ENCODE peak calls at places on chromosomes 2 and 18, in five cellular contexts. A is lung, Q is H7, R is brain microvascular endothelial cell, K is activated T-cell treated with anti-CD3 and anti-CD28 coated beads for 1 hour. E is an unnamed sample.

GRCh38 chr18:51433881-51434280 is 236.4 kb upstream of the MEX3C start:
- DNase-seq in A (no peak), Q (no peak), R (no peak), K (no peak), E (no peak)

GRCh38 chr2:205133544-205133943 is 548.8 kb upstream of the NRP2 start:
- DNase-seq in A (peak), Q (no peak), R (no peak), K (no peak), E (no peak)

GRCh38 chr2:67880291-67880761 is 182.5 kb downstream of the C1D start:
- DNase-seq in A (no peak), Q (no peak), R (peak), K (no peak), E (no peak)

GRCh38 chr18:5197032-5197434 is at the start of gene AKAIN1:
- DNase-seq in A (no peak), Q (peak), R (peak), K (no peak), E (no peak)

GRCh38 chr2:107809835-107810234 is 16.9 kb upstream of the RGPD4 start:
- DNase-seq in A (no peak), Q (no peak), R (no peak), K (no peak), E (no peak)

GRCh38 chr18:79919089-79919488 is 32.4 kb downstream of the SLC66A2 start:
- DNase-seq in A (no peak), Q (no peak), R (no peak), K (no peak), E (no peak)

GRCh38 chr2:60549250-60550150 is 4.0 kb downstream of the BCL11A start:
- DNase-seq in A (no peak), Q (peak), R (no peak), K (no peak), E (no peak)

GRCh38 chr2:119389615-119390306 is 23.0 kb downstream of the DBI start:
- DNase-seq in A (peak), Q (no peak), R (peak), K (no peak), E (no peak)

GRCh38 chr2:191319181-191319580 is 74.0 kb downstream of the MYO1B start:
- DNase-seq in A (no peak), Q (no peak), R (peak), K (no peak), E (no peak)

GRCh38 chr2:3960106-3960505 is 256.7 kb downstream of the DCDC2C start:
- DNase-seq in A (no peak), Q (no peak), R (peak), K (no peak), E (no peak)

GRCh38 chr2:26812731-26813130 is 26.9 kb downstream of the CENPA start:
- DNase-seq in A (no peak), Q (no peak), R (no peak), K (no peak), E (no peak)

GRCh38 chr2:186595219-186595618 is 5.4 kb downstream of the ITGAV start:
- DNase-seq in A (no peak), Q (peak), R (no peak), K (no peak), E (no peak)

GRCh38 chr18:9719421-9719981 is 11.4 kb downstream of the RAB31 start:
- DNase-seq in A (peak), Q (no peak), R (peak), K (no peak), E (no peak)

GRCh38 chr2:240351088-240351741 is 84.2 kb upstream of the GPC1 start:
- DNase-seq in A (no peak), Q (no peak), R (no peak), K (no peak), E (no peak)

GRCh38 chr2:205358351-205358815 is 323.9 kb upstream of the NRP2 start:
- DNase-seq in A (no peak), Q (peak), R (peak), K (no peak), E (no peak)

GRCh38 chr2:120346034-120346666 is at the start of gene INHBB:
- DNase-seq in A (no peak), Q (peak), R (no peak), K (no peak), E (no peak)

GRCh38 chr2:119809329-119810038 is 49.8 kb downstream of the PTPN4 start:
- DNase-seq in A (no peak), Q (no peak), R (peak), K (no peak), E (no peak)

GRCh38 chr18:45689386-45689785 is 34.6 kb upstream of the SLC14A1 start:
- DNase-seq in A (no peak), Q (no peak), R (no peak), K (no peak), E (no peak)

GRCh38 chr18:48777026-48777736 is 173.6 kb downstream of the SMAD7 start:
- DNase-seq in A (no peak), Q (peak), R (peak), K (peak), E (peak)

GRCh38 chr2:171347591-171348032 is 86.2 kb downstream of the METTL8 start:
- DNase-seq in A (no peak), Q (no peak), R (peak), K (no peak), E (no peak)

GRCh38 chr2:101106453-101107181 is 44.6 kb downstream of the TBC1D8 start:
- DNase-seq in A (no peak), Q (no peak), R (no peak), K (no peak), E (no peak)

GRCh38 chr2:210199186-210199765 is 26.0 kb downstream of the ACADL start:
- DNase-seq in A (no peak), Q (no peak), R (no peak), K (no peak), E (no peak)

GRCh38 chr2:54396798-54397197 is 59.3 kb upstream of the SPTBN1 start:
- DNase-seq in A (no peak), Q (no peak), R (no peak), K (no peak), E (no peak)

GRCh38 chr2:237558918-237559645 is 7.3 kb upstream of the PRLH start:
- DNase-seq in A (no peak), Q (no peak), R (no peak), K (no peak), E (no peak)

GRCh38 chr2:65079017-65079416 is 22.8 kb downstream of the CEP68 start:
- DNase-seq in A (no peak), Q (no peak), R (no peak), K (no peak), E (no peak)

GRCh38 chr18:38367473-38367872 is 801.9 kb upstream of the CELF4 start:
- DNase-seq in A (no peak), Q (no peak), R (no peak), K (no peak), E (no peak)

GRCh38 chr2:8036366-8036765 is 645.5 kb upstream of the ID2 start:
- DNase-seq in A (no peak), Q (no peak), R (no peak), K (no peak), E (no peak)

E was measured in GM18507.